ENCODE peak calls at places on chromosomes 2 and 18, in five cellular contexts. M, K, A, N and B are unnamed samples.

GRCh38 chr2:31318360-31319336 is 84.7 kb downstream of the EHD3 start:
- DNase-seq in M (no peak), K (no peak), A (no peak), N (peak; percentile 30), B (no peak)

GRCh38 chr2:224807153-224807964 is 91.2 kb upstream of the CCDC195 start:
- DNase-seq in M (no peak), K (no peak), N (no peak), A (peak; percentile 7), B (no peak)

GRCh38 chr2:147224070-147224469 is 620.8 kb upstream of the ACVR2A start:
- DNase-seq in A (no peak), M (no peak), K (no peak), N (no peak), B (no peak)

GRCh38 chr2:211454684-211455083 is 898.3 kb downstream of the CPS1 start:
- DNase-seq in K (no peak), A (no peak), M (no peak), N (no peak), B (no peak)

GRCh38 chr2:185628985-185629384 is 109.6 kb upstream of the FSIP2 start:
- DNase-seq in K (peak; percentile 43), M (no peak), A (peak; percentile 24), N (no peak), B (no peak)

GRCh38 chr2:9656270-9656766 is 25.5 kb upstream of the YWHAQ start:
- DNase-seq in N (peak; percentile 95), K (peak; percentile 53), A (peak; percentile 90), M (no peak), B (no peak)

GRCh38 chr2:71712179-71712818 is 258.9 kb downstream of the DYSF start:
- DNase-seq in K (no peak), M (no peak), N (no peak), A (no peak), B (no peak)

GRCh38 chr2:20584637-20585321 is 66.1 kb downstream of the HS1BP3 start:
- DNase-seq in K (peak; percentile 98), A (peak; percentile 89), N (no peak), M (peak; percentile 44), B (no peak)

GRCh38 chr2:180829261-180829660 is 151.1 kb upstream of the UBE2E3 start:
- DNase-seq in K (no peak), A (peak; percentile 30), M (no peak), N (no peak), B (no peak)

GRCh38 chr2:38794235-38794946 is 16.4 kb downstream of the GEMIN6 start:
- DNase-seq in K (peak; percentile 39), N (no peak), A (no peak), M (no peak), B (no peak)

GRCh38 chr2:135159191-135159590 is 107.1 kb downstream of the RAB3GAP1 start:
- DNase-seq in K (no peak), N (no peak), A (no peak), M (no peak), B (no peak)

GRCh38 chr2:49714433-49714832 is 560.1 kb upstream of the FSHR start:
- DNase-seq in M (no peak), N (no peak), A (no peak), K (no peak), B (no peak)

GRCh38 chr2:240157147-240157470 is 16.7 kb upstream of the OTOS start:
- DNase-seq in K (no peak), N (no peak), A (no peak), M (no peak), B (no peak)

GRCh38 chr2:20652673-20653575 is 2.0 kb upstream of the HS1BP3 start:
- DNase-seq in M (no peak), N (no peak), K (no peak), A (no peak), B (no peak)

GRCh38 chr2:9802576-9802993 is 40.7 kb upstream of the TAF1B start:
- DNase-seq in K (no peak), A (no peak), M (no peak), N (no peak), B (peak; percentile 28)

GRCh38 chr2:224847961-224848850 is 132.0 kb upstream of the CCDC195 start:
- DNase-seq in K (no peak), N (no peak), M (no peak), A (peak; percentile 64), B (peak; percentile 44)

GRCh38 chr18:52694804-52695203 is 354.8 kb downstream of the DCC start:
- DNase-seq in K (no peak), M (no peak), A (peak; percentile 5), N (no peak), B (peak; percentile 21)

GRCh38 chr2:239041062-239041461 is 193.2 kb downstream of the TWIST2 start:
- DNase-seq in N (no peak), M (no peak), K (no peak), A (no peak), B (no peak)

GRCh38 chr2:112829931-112830330 is 6.6 kb downstream of the IL1B start:
- DNase-seq in K (no peak), M (no peak), N (no peak), A (no peak), B (no peak)

GRCh38 chr2:174771631-174772491 is 7.6 kb upstream of the CHRNA1 start:
- DNase-seq in M (peak; percentile 60), A (peak; percentile 70), K (peak; percentile 64), N (no peak), B (peak; percentile 81)

GRCh38 chr18:23631746-23632145 is 31.0 kb downstream of the ANKRD29 start:
- DNase-seq in M (no peak), N (no peak), A (no peak), K (no peak), B (peak; percentile 58)

GRCh38 chr2:223949241-223949640 is 4.1 kb upstream of the WDFY1 start:
- DNase-seq in A (peak; percentile 28), M (no peak), N (no peak), K (no peak), B (no peak)

GRCh38 chr18:13463526-13463925 is 245.0 kb downstream of the LDLRAD4 start:
- DNase-seq in K (no peak), M (no peak), N (no peak), A (no peak), B (no peak)

GRCh38 chr2:229417906-229418305 is 146.8 kb upstream of the PID1 start:
- DNase-seq in A (no peak), N (no peak), K (no peak), M (no peak), B (no peak)

GRCh38 chr18:22639026-22639463 is 221.3 kb upstream of the CTAGE1 start:
- DNase-seq in A (peak; percentile 80), M (no peak), K (no peak), N (no peak), B (no peak)

GRCh38 chr2:168194784-168195522 is 52.4 kb downstream of the STK39 start:
- DNase-seq in A (no peak), M (no peak), N (peak; percentile 28), K (no peak), B (peak; percentile 44)

GRCh38 chr2:88187927-88188326 is 17.8 kb downstream of the THNSL2 start:
- DNase-seq in K (peak; percentile 47), N (no peak), M (peak; percentile 20), A (peak; percentile 24), B (no peak)

DNA sequence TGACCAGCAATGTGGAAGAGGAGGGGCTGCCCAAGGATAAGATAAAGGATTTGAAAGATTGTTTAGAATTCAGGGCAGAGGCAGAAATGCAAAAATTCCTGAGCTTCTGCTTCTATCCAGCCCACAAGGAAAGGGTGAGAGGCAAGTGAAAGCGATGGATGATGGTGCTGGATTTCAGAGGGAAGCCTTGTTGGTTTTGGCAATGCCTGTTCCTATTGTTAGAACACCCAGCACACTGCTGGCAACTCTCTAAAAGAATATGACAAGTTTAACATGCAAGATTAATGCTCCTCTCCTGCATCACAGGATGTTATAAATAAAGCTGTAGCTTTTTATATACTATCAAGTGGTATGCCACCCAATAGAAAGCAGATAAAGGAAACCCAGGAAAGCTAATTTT is 92.6 kb downstream of the ZNF385B start:
- DNase-seq in M (no peak), A (no peak), K (no peak), N (no peak), B (no peak)
- TF ChIP-seq SMC3 in M (no peak), A (no peak), K (no peak), N (no peak), B (no peak)

DNA sequence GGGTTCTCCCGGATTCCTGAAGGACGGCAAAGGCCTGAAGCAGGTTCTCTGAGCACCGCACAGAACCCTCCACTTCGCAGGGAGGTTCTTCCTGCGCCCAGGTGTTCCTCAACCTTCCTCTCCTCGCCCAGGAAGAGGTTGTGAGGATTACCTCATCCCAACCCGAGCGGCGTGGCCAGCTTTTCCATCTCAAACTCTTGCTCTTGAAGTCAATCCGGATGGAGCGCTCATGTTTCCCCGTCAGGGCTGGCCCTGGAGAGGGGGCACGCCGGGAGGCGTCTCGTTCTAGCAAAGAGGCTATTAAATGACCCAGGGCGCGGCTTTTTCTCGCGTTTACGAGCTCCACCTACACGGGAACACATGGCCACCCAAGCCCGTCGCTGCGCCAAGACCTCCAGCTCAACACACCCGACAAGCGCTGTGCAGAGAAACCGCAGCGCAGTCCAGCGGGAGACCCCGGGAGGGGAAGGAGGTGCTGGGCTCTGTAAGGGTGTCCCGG is 565 bp upstream of the RAB10 start:
- DNase-seq in K (peak; percentile 82), N (no peak), M (no peak), A (peak; percentile 92), B (no peak)
- TF ChIP-seq MAX in K (peak; percentile 33), N (no peak), M (no peak), A (peak; percentile 20), B (peak; percentile 87)

DNA sequence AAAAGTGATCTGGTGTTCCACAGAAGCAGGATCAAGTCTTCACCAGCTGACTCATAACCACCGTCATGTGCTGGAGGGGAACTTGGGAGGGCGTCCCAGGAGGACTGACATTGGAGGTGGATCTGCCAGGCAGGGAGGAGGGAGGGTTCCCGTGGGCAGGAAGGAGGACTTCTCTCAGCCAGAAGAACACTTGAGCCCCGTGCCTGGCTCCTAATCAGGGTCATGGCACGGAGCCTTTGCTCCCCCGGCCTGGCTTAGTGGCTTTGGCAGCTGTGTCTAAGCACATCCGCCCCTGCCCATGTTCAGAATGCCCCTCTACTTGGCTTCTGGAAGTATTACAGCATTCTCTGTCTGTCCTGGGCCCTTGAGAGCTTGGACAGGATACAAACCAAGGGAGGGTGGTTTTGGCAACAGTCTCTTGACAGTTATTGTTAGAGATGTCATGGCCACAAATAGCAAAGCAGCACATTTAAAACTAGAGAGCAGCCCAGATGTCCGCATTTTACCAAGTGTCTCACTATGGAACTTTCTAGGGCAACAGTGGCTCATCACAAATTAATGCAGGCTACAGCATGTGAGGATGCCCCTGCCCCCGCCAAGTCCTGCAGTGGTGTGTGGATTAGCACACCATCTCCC is 11.5 kb downstream of the PPP1R7 start:
- DNase-seq in A (no peak), K (no peak), N (no peak), M (no peak), B (no peak)
- H3K4me1 ChIP-seq in A (no peaks in the 10 kb centered on the region), K (no peaks in the 10 kb centered on the region), N (no peaks in the 10 kb centered on the region), M (no peaks in the 10 kb centered on the region), B (no peaks in the 10 kb centered on the region)

DNA sequence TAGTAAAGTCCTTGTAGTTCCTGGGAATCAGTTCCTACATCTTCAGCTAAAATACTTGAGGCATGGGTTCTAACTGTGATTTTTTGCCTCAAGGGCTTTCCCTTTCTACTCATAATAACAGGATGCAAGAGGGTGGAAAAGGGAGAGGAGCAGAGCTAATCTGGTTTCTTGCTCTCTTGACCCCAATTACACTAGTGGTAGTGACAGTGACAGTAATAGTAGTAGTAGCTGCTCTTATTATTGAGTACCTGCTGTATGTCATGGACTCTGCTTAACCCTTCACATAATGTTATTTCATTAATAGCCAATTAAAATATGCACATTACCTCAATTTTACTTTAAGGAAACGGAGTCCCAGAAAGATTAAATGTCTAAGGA is 214.8 kb upstream of the HNRNPA3 start:
- DNase-seq in N (no peak), A (no peak), K (no peak), M (no peak), B (no peak)
- TF ChIP-seq SMC3 in N (no peak), A (no peak), K (no peak), M (no peak), B (no peak)

GRCh38 chr2:2157400-2157799 is 173.7 kb downstream of the MYT1L start:
- DNase-seq in K (no peak), M (no peak), A (no peak), N (no peak), B (no peak)
- TF ChIP-seq MAX in K (no peak), M (no peak), A (no peak), N (no peak), B (no peak)